ENCODE peak calls at places on chromosomes 4 and X, in five cellular contexts. One of them, this sample, is unnamed.

GRCh38 chr4:4791299-4791798 is 68.1 kb upstream of the MSX1 start:
- DNase-seq in neuronal stem cell: peak
- DNase-seq in H1: no peak
- DNase-seq in mesenchymal stem cell: no peak
- DNase-seq in H9: no peak
- DNase-seq in this sample: no peak

GRCh38 chr4:146053901-146054300 is 115.3 kb upstream of the ZNF827 start:
- DNase-seq in neuronal stem cell: no peak
- DNase-seq in H1: no peak
- DNase-seq in mesenchymal stem cell: no peak
- DNase-seq in H9: no peak
- DNase-seq in this sample: no peak

GRCh38 chr4:153520871-153521329 is 54.7 kb downstream of the TMEM131L start:
- DNase-seq in neuronal stem cell: no peak
- DNase-seq in H1: no peak
- DNase-seq in mesenchymal stem cell: no peak
- DNase-seq in H9: no peak
- DNase-seq in this sample: no peak

GRCh38 chr4:139841464-139842195 is 176.0 kb downstream of the MGST2 start:
- DNase-seq in neuronal stem cell: no peak
- DNase-seq in H1: no peak
- DNase-seq in mesenchymal stem cell: peak
- DNase-seq in H9: no peak
- DNase-seq in this sample: no peak

GRCh38 chr4:108010167-108010566 is 20.5 kb downstream of the HADH start:
- DNase-seq in neuronal stem cell: no peak
- DNase-seq in H1: no peak
- DNase-seq in mesenchymal stem cell: peak
- DNase-seq in H9: no peak
- DNase-seq in this sample: peak

GRCh38 chr4:5708171-5708828 is at the start of gene EVC2:
- DNase-seq in neuronal stem cell: peak
- DNase-seq in H1: no peak
- DNase-seq in mesenchymal stem cell: peak
- DNase-seq in H9: peak
- DNase-seq in this sample: peak

GRCh38 chr4:48445704-48446103 is 37.4 kb upstream of the SLC10A4 start:
- DNase-seq in neuronal stem cell: no peak
- DNase-seq in H1: no peak
- DNase-seq in mesenchymal stem cell: peak
- DNase-seq in H9: no peak
- DNase-seq in this sample: no peak

GRCh38 chr4:86720508-86721068 is 126.5 kb downstream of the PTPN13 start:
- DNase-seq in neuronal stem cell: no peak
- DNase-seq in H1: no peak
- DNase-seq in mesenchymal stem cell: no peak
- DNase-seq in H9: no peak
- DNase-seq in this sample: no peak

GRCh38 chr4:77473509-77473908 is 132.1 kb upstream of the CXCL13 start:
- DNase-seq in neuronal stem cell: no peak
- DNase-seq in H1: no peak
- DNase-seq in mesenchymal stem cell: no peak
- DNase-seq in H9: peak
- DNase-seq in this sample: peak

GRCh38 chr4:64068096-64068495 is 341.2 kb downstream of the TECRL start:
- DNase-seq in neuronal stem cell: no peak
- DNase-seq in H1: no peak
- DNase-seq in mesenchymal stem cell: peak
- DNase-seq in H9: no peak
- DNase-seq in this sample: peak

GRCh38 chr4:183200453-183200852 is 101.4 kb downstream of the WWC2 start:
- DNase-seq in neuronal stem cell: no peak
- DNase-seq in H1: no peak
- DNase-seq in mesenchymal stem cell: peak
- DNase-seq in H9: no peak
- DNase-seq in this sample: peak

GRCh38 chr4:38371391-38371851 is 292.6 kb upstream of the KLF3 start:
- DNase-seq in neuronal stem cell: no peak
- DNase-seq in H1: no peak
- DNase-seq in mesenchymal stem cell: peak
- DNase-seq in H9: no peak
- DNase-seq in this sample: no peak

GRCh38 chr4:119774840-119775239 is 146.2 kb upstream of the PDE5A start:
- DNase-seq in neuronal stem cell: no peak
- DNase-seq in H1: no peak
- DNase-seq in mesenchymal stem cell: no peak
- DNase-seq in H9: peak
- DNase-seq in this sample: no peak

GRCh38 chr4:163191999-163192398 is 25.3 kb upstream of the NAF1 start:
- DNase-seq in neuronal stem cell: no peak
- DNase-seq in H1: no peak
- DNase-seq in mesenchymal stem cell: peak
- DNase-seq in H9: no peak
- DNase-seq in this sample: no peak

GRCh38 chr4:1032861-1033260 is 21.4 kb downstream of the FGFRL1 start:
- DNase-seq in neuronal stem cell: no peak
- DNase-seq in H1: no peak
- DNase-seq in mesenchymal stem cell: no peak
- DNase-seq in H9: no peak
- DNase-seq in this sample: no peak

GRCh38 chrX:134600714-134601113 is 57.6 kb downstream of the PLAC1 start:
- DNase-seq in neuronal stem cell: no peak
- DNase-seq in H1: no peak
- DNase-seq in mesenchymal stem cell: peak
- DNase-seq in H9: no peak
- DNase-seq in this sample: no peak

GRCh38 chr4:78032446-78032845 is 24.7 kb upstream of the FRAS1 start:
- DNase-seq in neuronal stem cell: no peak
- DNase-seq in H1: no peak
- DNase-seq in mesenchymal stem cell: no peak
- DNase-seq in H9: peak
- DNase-seq in this sample: peak

GRCh38 chr4:123235431-123235830 is 161.2 kb upstream of the SPRY1 start:
- DNase-seq in neuronal stem cell: no peak
- DNase-seq in H1: no peak
- DNase-seq in mesenchymal stem cell: peak
- DNase-seq in H9: no peak
- DNase-seq in this sample: peak

GRCh38 chrX:88660836-88661235 is 86.2 kb upstream of the CPXCR1 start:
- DNase-seq in neuronal stem cell: no peak
- DNase-seq in H1: no peak
- DNase-seq in mesenchymal stem cell: no peak
- DNase-seq in H9: no peak
- DNase-seq in this sample: no peak

GRCh38 chr4:68591204-68591603 is 15.1 kb upstream of the UGT2B17 start:
- DNase-seq in neuronal stem cell: no peak
- DNase-seq in H1: no peak
- DNase-seq in mesenchymal stem cell: no peak
- DNase-seq in H9: no peak
- DNase-seq in this sample: no peak

GRCh38 chr4:110306363-110306762 is 107.9 kb upstream of the ELOVL6 start:
- DNase-seq in neuronal stem cell: no peak
- DNase-seq in H1: no peak
- DNase-seq in mesenchymal stem cell: no peak
- DNase-seq in H9: no peak
- DNase-seq in this sample: no peak

GRCh38 chrX:150446995-150447394 is 83.9 kb downstream of the MAMLD1 start:
- DNase-seq in neuronal stem cell: no peak
- DNase-seq in H1: no peak
- DNase-seq in mesenchymal stem cell: no peak
- DNase-seq in H9: no peak
- DNase-seq in this sample: no peak

GRCh38 chrX:3711331-3711917 is 2.0 kb downstream of the PRKX start:
- DNase-seq in neuronal stem cell: no peak
- DNase-seq in H1: no peak
- DNase-seq in mesenchymal stem cell: no peak
- DNase-seq in H9: no peak
- DNase-seq in this sample: no peak

GRCh38 chr4:73944061-73944875 is 37.6 kb downstream of the PF4 start:
- DNase-seq in neuronal stem cell: peak
- DNase-seq in H1: no peak
- DNase-seq in mesenchymal stem cell: peak
- DNase-seq in H9: peak
- DNase-seq in this sample: no peak

GRCh38 chr4:74631338-74631737 is 163.0 kb downstream of the BTC start:
- DNase-seq in neuronal stem cell: no peak
- DNase-seq in H1: no peak
- DNase-seq in mesenchymal stem cell: peak
- DNase-seq in H9: no peak
- DNase-seq in this sample: no peak

GRCh38 chr4:185071412-185071811 is 53.1 kb downstream of the HELT start:
- DNase-seq in neuronal stem cell: no peak
- DNase-seq in H1: no peak
- DNase-seq in mesenchymal stem cell: no peak
- DNase-seq in H9: no peak
- DNase-seq in this sample: no peak

GRCh38 chr4:7546809-7547367 is 112.2 kb upstream of the PSAPL1 start:
- DNase-seq in neuronal stem cell: no peak
- DNase-seq in H1: no peak
- DNase-seq in mesenchymal stem cell: peak
- DNase-seq in H9: no peak
- DNase-seq in this sample: no peak

GRCh38 chr4:25890653-25891485 is 23.2 kb upstream of the SMIM20 start:
- DNase-seq in neuronal stem cell: peak
- DNase-seq in H1: no peak
- DNase-seq in mesenchymal stem cell: no peak
- DNase-seq in H9: peak
- DNase-seq in this sample: no peak

GRCh38 chr4:83331959-83332358 is 2.7 kb downstream of the HPSE start:
- DNase-seq in neuronal stem cell: no peak
- DNase-seq in H1: no peak
- DNase-seq in mesenchymal stem cell: no peak
- DNase-seq in H9: no peak
- DNase-seq in this sample: no peak

GRCh38 chr4:31741321-31741720 is 1021.2 kb downstream of the PCDH7 start:
- DNase-seq in neuronal stem cell: no peak
- DNase-seq in H1: no peak
- DNase-seq in mesenchymal stem cell: peak
- DNase-seq in H9: no peak
- DNase-seq in this sample: no peak

GRCh38 chr4:129350800-129351199 is 254.8 kb downstream of the C4orf33 start:
- DNase-seq in neuronal stem cell: no peak
- DNase-seq in H1: no peak
- DNase-seq in mesenchymal stem cell: no peak
- DNase-seq in H9: no peak
- DNase-seq in this sample: no peak

GRCh38 chr4:86414686-86415085 is 54.8 kb upstream of the MAPK10 start:
- DNase-seq in neuronal stem cell: no peak
- DNase-seq in H1: no peak
- DNase-seq in mesenchymal stem cell: no peak
- DNase-seq in H9: no peak
- DNase-seq in this sample: no peak

GRCh38 chr4:181659202-181659601 is 584.0 kb upstream of the TENM3 start:
- DNase-seq in neuronal stem cell: no peak
- DNase-seq in H1: no peak
- DNase-seq in mesenchymal stem cell: no peak
- DNase-seq in H9: no peak
- DNase-seq in this sample: no peak

GRCh38 chr4:23932186-23932585 is 42.3 kb upstream of the PPARGC1A start:
- DNase-seq in neuronal stem cell: no peak
- DNase-seq in H1: no peak
- DNase-seq in mesenchymal stem cell: no peak
- DNase-seq in H9: peak
- DNase-seq in this sample: no peak

DNA sequence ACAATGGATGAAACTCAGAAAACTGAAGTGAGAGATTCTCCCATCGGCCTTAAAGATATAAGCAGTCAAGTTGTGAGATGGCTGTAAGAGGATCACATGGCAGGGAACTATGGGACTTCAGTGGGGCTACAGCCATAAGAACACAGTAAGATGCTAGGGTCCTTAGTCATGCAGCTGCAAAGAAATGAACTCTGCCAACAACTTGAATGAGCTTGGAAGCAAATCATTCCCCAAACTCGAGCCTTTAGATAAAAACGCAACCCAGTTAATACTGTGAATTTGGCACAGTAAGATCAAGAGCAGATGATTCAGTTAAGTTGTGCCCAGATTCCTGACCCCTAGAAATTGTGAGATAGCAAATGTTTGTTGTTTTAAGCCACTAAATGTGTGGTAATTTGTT is 117.3 kb downstream of the FAM13A start:
- DNase-seq in neuronal stem cell: no peak
- DNase-seq in H1: no peak
- DNase-seq in mesenchymal stem cell: no peak
- DNase-seq in H9: no peak
- DNase-seq in this sample: no peak
- H3K14ac ChIP-seq in neuronal stem cell: no peak
- H3K14ac ChIP-seq in H1: no peak
- H3K14ac ChIP-seq in mesenchymal stem cell: no peak
- H3K14ac ChIP-seq in H9: no peak
- H3K14ac ChIP-seq in this sample: no peak

DNA sequence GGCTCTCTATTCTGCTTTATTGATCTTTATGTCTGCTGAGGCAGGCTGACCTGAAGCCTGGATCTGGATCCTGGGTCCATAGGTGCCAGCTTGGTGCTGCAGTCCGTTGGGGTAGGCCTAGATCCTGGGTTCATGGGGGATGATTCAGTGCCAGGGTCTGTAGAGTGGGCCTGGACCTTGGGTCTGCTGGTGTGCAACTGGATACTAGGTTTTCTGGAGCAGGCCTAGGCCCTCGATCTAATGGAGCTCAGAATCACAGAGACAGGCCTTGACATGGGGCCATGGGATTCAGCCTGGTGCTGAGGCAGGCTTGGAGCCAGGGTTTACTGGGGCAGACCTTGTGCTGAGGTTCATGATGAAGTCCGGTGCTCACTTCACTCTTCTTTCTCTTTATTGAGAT is 358.6 kb downstream of the TEX13C start:
- DNase-seq in neuronal stem cell: no peak
- DNase-seq in H1: no peak
- DNase-seq in mesenchymal stem cell: no peak
- DNase-seq in H9: no peak
- DNase-seq in this sample: no peak
- H2AFZ ChIP-seq in neuronal stem cell: no peak
- H2AFZ ChIP-seq in H1: no peak
- H2AFZ ChIP-seq in mesenchymal stem cell: no peak
- H2AFZ ChIP-seq in H9: no peak
- H2AFZ ChIP-seq in this sample: no peak

GRCh38 chr4:106222548-106222947 is 93.5 kb downstream of the TBCK start:
- DNase-seq in neuronal stem cell: no peak
- DNase-seq in H1: no peak
- DNase-seq in mesenchymal stem cell: no peak
- DNase-seq in H9: no peak
- DNase-seq in this sample: no peak
- H2BK12ac ChIP-seq in neuronal stem cell: no peak
- H2BK12ac ChIP-seq in H1: no peak
- H2BK12ac ChIP-seq in mesenchymal stem cell: no peak
- H2BK12ac ChIP-seq in H9: no peak
- H2BK12ac ChIP-seq in this sample: no peak

DNA sequence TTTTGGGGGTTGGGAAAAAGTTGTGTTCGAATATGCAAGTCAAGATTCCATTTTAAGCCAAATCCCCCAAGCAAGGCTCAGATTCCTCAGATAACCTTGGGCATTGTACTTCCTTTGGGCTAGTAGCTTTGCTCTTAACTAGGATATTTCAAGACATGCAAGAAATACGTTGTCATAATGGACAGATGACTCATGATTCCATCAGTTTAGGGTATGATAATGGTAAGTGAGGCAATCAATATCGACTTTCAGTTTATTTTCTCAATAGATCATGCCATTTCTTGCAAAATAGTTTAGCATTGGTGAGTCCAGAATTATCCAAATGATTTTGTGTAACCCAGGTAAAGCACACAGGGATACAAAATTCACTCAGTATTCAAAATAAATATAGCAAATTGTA is 25.4 kb downstream of the CFAP299 start:
- DNase-seq in neuronal stem cell: no peak
- DNase-seq in H1: no peak
- DNase-seq in mesenchymal stem cell: no peak
- DNase-seq in H9: no peak
- DNase-seq in this sample: no peak
- H3K14ac ChIP-seq in neuronal stem cell: no peak
- H3K14ac ChIP-seq in H1: no peak
- H3K14ac ChIP-seq in mesenchymal stem cell: no peak
- H3K14ac ChIP-seq in H9: no peak
- H3K14ac ChIP-seq in this sample: no peak

This sample was measured in trophoblast cell.